ENCODE peak calls at places on chromosomes 6 and 20, in six cellular contexts. One of them, this sample, is unnamed.
A peak's percentile ranks its signal among the peaks of the same experiment; 100 is the strongest.

GRCh38 chr6:44010411-44011349 is 116.6 kb downstream of the MRPL14 start:
- DNase-seq in cardiac fibroblast: peak; percentile 96
- DNase-seq in hippocampal formation: no peak
- DNase-seq in EL: peak; percentile 99
- DNase-seq in activated naive CD4-positive, alpha-beta T cell treated with anti-CD3 and anti-CD28 coated beads, Interleukin-2, amount 50 U/mL, for 72 hours: no peak
- DNase-seq in fibroblast of the aortic adventitia: peak; percentile 95
- DNase-seq in this sample: peak; percentile 98

GRCh38 chr6:166996406-166996805 is 2.8 kb upstream of the CEP43 start:
- DNase-seq in fibroblast of the aortic adventitia: no peak
- DNase-seq in EL: peak; percentile 38
- DNase-seq in hippocampal formation: no peak
- DNase-seq in cardiac fibroblast: peak; percentile 71
- DNase-seq in activated naive CD4-positive, alpha-beta T cell treated with anti-CD3 and anti-CD28 coated beads, Interleukin-2, amount 50 U/mL, for 72 hours: no peak
- DNase-seq in this sample: peak; percentile 67

GRCh38 chr6:161236091-161236633 is 37.7 kb downstream of the AGPAT4 start:
- DNase-seq in fibroblast of the aortic adventitia: no peak
- DNase-seq in EL: no peak
- DNase-seq in cardiac fibroblast: no peak
- DNase-seq in hippocampal formation: no peak
- DNase-seq in activated naive CD4-positive, alpha-beta T cell treated with anti-CD3 and anti-CD28 coated beads, Interleukin-2, amount 50 U/mL, for 72 hours: no peak
- DNase-seq in this sample: no peak

GRCh38 chr20:58650181-58650775 is 805 bp upstream of the STX16 start:
- DNase-seq in fibroblast of the aortic adventitia: peak; percentile 30
- DNase-seq in EL: peak; percentile 34
- DNase-seq in activated naive CD4-positive, alpha-beta T cell treated with anti-CD3 and anti-CD28 coated beads, Interleukin-2, amount 50 U/mL, for 72 hours: peak; percentile 71
- DNase-seq in hippocampal formation: peak; percentile 60
- DNase-seq in cardiac fibroblast: no peak
- DNase-seq in this sample: no peak

GRCh38 chr20:17936791-17937687 is 31.6 kb downstream of the SNX5 start:
- DNase-seq in fibroblast of the aortic adventitia: peak; percentile 87
- DNase-seq in cardiac fibroblast: peak; percentile 46
- DNase-seq in activated naive CD4-positive, alpha-beta T cell treated with anti-CD3 and anti-CD28 coated beads, Interleukin-2, amount 50 U/mL, for 72 hours: no peak
- DNase-seq in hippocampal formation: no peak
- DNase-seq in EL: peak; percentile 53
- DNase-seq in this sample: peak; percentile 38

GRCh38 chr6:27092316-27092692 is 155.2 kb upstream of the PRSS16 start:
- DNase-seq in EL: no peak
- DNase-seq in cardiac fibroblast: no peak
- DNase-seq in activated naive CD4-positive, alpha-beta T cell treated with anti-CD3 and anti-CD28 coated beads, Interleukin-2, amount 50 U/mL, for 72 hours: no peak
- DNase-seq in hippocampal formation: no peak
- DNase-seq in fibroblast of the aortic adventitia: no peak
- DNase-seq in this sample: no peak

GRCh38 chr6:139409026-139409425 is 34.6 kb upstream of the CITED2 start:
- DNase-seq in EL: peak; percentile 66
- DNase-seq in activated naive CD4-positive, alpha-beta T cell treated with anti-CD3 and anti-CD28 coated beads, Interleukin-2, amount 50 U/mL, for 72 hours: no peak
- DNase-seq in fibroblast of the aortic adventitia: peak; percentile 89
- DNase-seq in hippocampal formation: no peak
- DNase-seq in cardiac fibroblast: peak; percentile 78
- DNase-seq in this sample: peak; percentile 98

GRCh38 chr6:48986803-48987202 is 476.2 kb downstream of the MMUT start:
- DNase-seq in hippocampal formation: no peak
- DNase-seq in fibroblast of the aortic adventitia: no peak
- DNase-seq in EL: no peak
- DNase-seq in cardiac fibroblast: no peak
- DNase-seq in activated naive CD4-positive, alpha-beta T cell treated with anti-CD3 and anti-CD28 coated beads, Interleukin-2, amount 50 U/mL, for 72 hours: no peak
- DNase-seq in this sample: no peak

GRCh38 chr20:16399801-16400200 is 173.4 kb downstream of the KIF16B start:
- DNase-seq in EL: no peak
- DNase-seq in cardiac fibroblast: no peak
- DNase-seq in hippocampal formation: no peak
- DNase-seq in activated naive CD4-positive, alpha-beta T cell treated with anti-CD3 and anti-CD28 coated beads, Interleukin-2, amount 50 U/mL, for 72 hours: no peak
- DNase-seq in fibroblast of the aortic adventitia: no peak
- DNase-seq in this sample: no peak

GRCh38 chr6:49676671-49677281 is 36.6 kb downstream of the CRISP2 start:
- DNase-seq in fibroblast of the aortic adventitia: peak; percentile 2
- DNase-seq in EL: peak; percentile 51
- DNase-seq in cardiac fibroblast: peak; percentile 30
- DNase-seq in hippocampal formation: no peak
- DNase-seq in activated naive CD4-positive, alpha-beta T cell treated with anti-CD3 and anti-CD28 coated beads, Interleukin-2, amount 50 U/mL, for 72 hours: no peak
- DNase-seq in this sample: peak; percentile 2

GRCh38 chr20:8074931-8075330 is 55.4 kb upstream of the TMX4 start:
- DNase-seq in fibroblast of the aortic adventitia: peak; percentile 90
- DNase-seq in cardiac fibroblast: peak; percentile 75
- DNase-seq in activated naive CD4-positive, alpha-beta T cell treated with anti-CD3 and anti-CD28 coated beads, Interleukin-2, amount 50 U/mL, for 72 hours: no peak
- DNase-seq in hippocampal formation: no peak
- DNase-seq in EL: no peak
- DNase-seq in this sample: peak; percentile 74

GRCh38 chr6:150183966-150184365 is 41.1 kb downstream of the PPP1R14C start:
- DNase-seq in activated naive CD4-positive, alpha-beta T cell treated with anti-CD3 and anti-CD28 coated beads, Interleukin-2, amount 50 U/mL, for 72 hours: no peak
- DNase-seq in fibroblast of the aortic adventitia: no peak
- DNase-seq in EL: no peak
- DNase-seq in cardiac fibroblast: no peak
- DNase-seq in hippocampal formation: no peak
- DNase-seq in this sample: no peak

GRCh38 chr20:46642265-46642942 is 8.9 kb downstream of the SLC13A3 start:
- DNase-seq in EL: no peak
- DNase-seq in activated naive CD4-positive, alpha-beta T cell treated with anti-CD3 and anti-CD28 coated beads, Interleukin-2, amount 50 U/mL, for 72 hours: no peak
- DNase-seq in cardiac fibroblast: no peak
- DNase-seq in hippocampal formation: no peak
- DNase-seq in fibroblast of the aortic adventitia: no peak
- DNase-seq in this sample: no peak

GRCh38 chr20:24651171-24651972 is 181.9 kb downstream of the SYNDIG1 start:
- DNase-seq in hippocampal formation: no peak
- DNase-seq in EL: peak; percentile 94
- DNase-seq in fibroblast of the aortic adventitia: peak; percentile 88
- DNase-seq in activated naive CD4-positive, alpha-beta T cell treated with anti-CD3 and anti-CD28 coated beads, Interleukin-2, amount 50 U/mL, for 72 hours: no peak
- DNase-seq in cardiac fibroblast: peak; percentile 89
- DNase-seq in this sample: peak; percentile 94

GRCh38 chr6:16982827-16983226 is 119.0 kb upstream of the STMND1 start:
- DNase-seq in hippocampal formation: no peak
- DNase-seq in activated naive CD4-positive, alpha-beta T cell treated with anti-CD3 and anti-CD28 coated beads, Interleukin-2, amount 50 U/mL, for 72 hours: no peak
- DNase-seq in EL: peak; percentile 84
- DNase-seq in fibroblast of the aortic adventitia: peak; percentile 72
- DNase-seq in cardiac fibroblast: peak; percentile 75
- DNase-seq in this sample: peak; percentile 99

GRCh38 chr6:154197176-154197850 is 158.3 kb downstream of the OPRM1 start:
- DNase-seq in cardiac fibroblast: peak; percentile 43
- DNase-seq in activated naive CD4-positive, alpha-beta T cell treated with anti-CD3 and anti-CD28 coated beads, Interleukin-2, amount 50 U/mL, for 72 hours: no peak
- DNase-seq in fibroblast of the aortic adventitia: peak; percentile 58
- DNase-seq in EL: peak; percentile 37
- DNase-seq in hippocampal formation: no peak
- DNase-seq in this sample: peak; percentile 60

GRCh38 chr6:21102624-21103023 is 490.9 kb upstream of the SOX4 start:
- DNase-seq in EL: no peak
- DNase-seq in cardiac fibroblast: no peak
- DNase-seq in hippocampal formation: no peak
- DNase-seq in activated naive CD4-positive, alpha-beta T cell treated with anti-CD3 and anti-CD28 coated beads, Interleukin-2, amount 50 U/mL, for 72 hours: no peak
- DNase-seq in fibroblast of the aortic adventitia: no peak
- DNase-seq in this sample: no peak

GRCh38 chr6:157648561-157648960 is 174.5 kb upstream of the SNX9 start:
- DNase-seq in hippocampal formation: no peak
- DNase-seq in fibroblast of the aortic adventitia: no peak
- DNase-seq in cardiac fibroblast: no peak
- DNase-seq in EL: peak; percentile 7
- DNase-seq in activated naive CD4-positive, alpha-beta T cell treated with anti-CD3 and anti-CD28 coated beads, Interleukin-2, amount 50 U/mL, for 72 hours: no peak
- DNase-seq in this sample: peak; percentile 29

GRCh38 chr20:3681931-3682820 is at the start of gene ADAM33:
- DNase-seq in cardiac fibroblast: no peak
- DNase-seq in fibroblast of the aortic adventitia: peak; percentile 45
- DNase-seq in EL: peak; percentile 52
- DNase-seq in activated naive CD4-positive, alpha-beta T cell treated with anti-CD3 and anti-CD28 coated beads, Interleukin-2, amount 50 U/mL, for 72 hours: no peak
- DNase-seq in hippocampal formation: no peak
- DNase-seq in this sample: no peak

GRCh38 chr6:52361347-52361944 is 505 bp upstream of the PAQR8 start:
- DNase-seq in activated naive CD4-positive, alpha-beta T cell treated with anti-CD3 and anti-CD28 coated beads, Interleukin-2, amount 50 U/mL, for 72 hours: no peak
- DNase-seq in fibroblast of the aortic adventitia: peak; percentile 53
- DNase-seq in hippocampal formation: peak; percentile 45
- DNase-seq in cardiac fibroblast: peak; percentile 39
- DNase-seq in EL: peak; percentile 45
- DNase-seq in this sample: peak; percentile 14

GRCh38 chr6:101918476-101918875 is 525.0 kb downstream of the GRIK2 start:
- DNase-seq in fibroblast of the aortic adventitia: no peak
- DNase-seq in hippocampal formation: no peak
- DNase-seq in cardiac fibroblast: no peak
- DNase-seq in activated naive CD4-positive, alpha-beta T cell treated with anti-CD3 and anti-CD28 coated beads, Interleukin-2, amount 50 U/mL, for 72 hours: no peak
- DNase-seq in EL: no peak
- DNase-seq in this sample: peak; percentile 0

GRCh38 chr20:25090492-25091429 is 8.8 kb upstream of the VSX1 start:
- DNase-seq in activated naive CD4-positive, alpha-beta T cell treated with anti-CD3 and anti-CD28 coated beads, Interleukin-2, amount 50 U/mL, for 72 hours: peak; percentile 76
- DNase-seq in hippocampal formation: no peak
- DNase-seq in fibroblast of the aortic adventitia: no peak
- DNase-seq in EL: no peak
- DNase-seq in cardiac fibroblast: no peak
- DNase-seq in this sample: no peak

GRCh38 chr20:57653910-57654309 is 33.7 kb upstream of the ZBP1 start:
- DNase-seq in hippocampal formation: no peak
- DNase-seq in cardiac fibroblast: no peak
- DNase-seq in EL: no peak
- DNase-seq in fibroblast of the aortic adventitia: no peak
- DNase-seq in activated naive CD4-positive, alpha-beta T cell treated with anti-CD3 and anti-CD28 coated beads, Interleukin-2, amount 50 U/mL, for 72 hours: peak; percentile 31
- DNase-seq in this sample: no peak

GRCh38 chr6:14117158-14118090 is at the start of gene CD83:
- DNase-seq in activated naive CD4-positive, alpha-beta T cell treated with anti-CD3 and anti-CD28 coated beads, Interleukin-2, amount 50 U/mL, for 72 hours: peak; percentile 87
- DNase-seq in fibroblast of the aortic adventitia: peak; percentile 22
- DNase-seq in EL: peak; percentile 81
- DNase-seq in hippocampal formation: peak; percentile 45
- DNase-seq in cardiac fibroblast: peak; percentile 40
- DNase-seq in this sample: peak; percentile 21

GRCh38 chr6:155270566-155271091 is 6.8 kb downstream of the CLDN20 start:
- DNase-seq in EL: no peak
- DNase-seq in hippocampal formation: no peak
- DNase-seq in activated naive CD4-positive, alpha-beta T cell treated with anti-CD3 and anti-CD28 coated beads, Interleukin-2, amount 50 U/mL, for 72 hours: no peak
- DNase-seq in fibroblast of the aortic adventitia: no peak
- DNase-seq in cardiac fibroblast: no peak
- DNase-seq in this sample: no peak